ENCODE peak calls at places on chromosomes 6 and 20, in nine cellular contexts. S, P, V, H, G, C, I, Y and A are unnamed samples.

GRCh38 chr20:6489361-6490154 is 277.9 kb upstream of the BMP2 start:
- DNase-seq in Y (no peak), V (no peak), P (no peak), H (no peak), G (no peak), S (peak; percentile 89), I (no peak), C (no peak), A (no peak)

GRCh38 chr6:144460224-144461095 is 175.3 kb downstream of the UTRN start:
- DNase-seq in V (peak; percentile 48), H (no peak), C (no peak), G (no peak), S (no peak), P (no peak), Y (no peak), I (peak; percentile 80), A (no peak)

GRCh38 chr6:33199687-33200233 is 705 bp downstream of the RXRB start:
- DNase-seq in V (peak; percentile 46), H (no peak), C (peak; percentile 72), P (no peak), G (peak; percentile 46), I (peak; percentile 81), Y (no peak), S (peak; percentile 64), A (peak; percentile 89)

GRCh38 chr20:10855031-10855430 is 181.2 kb upstream of the JAG1 start:
- DNase-seq in I (no peak), G (no peak), S (no peak), P (no peak), V (no peak), C (no peak), H (no peak), Y (no peak), A (no peak)

GRCh38 chr6:111805511-111806181 is 67.6 kb downstream of the FYN start:
- DNase-seq in P (no peak), C (no peak), Y (no peak), G (peak; percentile 93), V (peak; percentile 77), I (no peak), S (peak; percentile 75), H (no peak), A (no peak)

GRCh38 chr6:137223370-137224131 is 4.4 kb upstream of the IFNGR1 start:
- DNase-seq in G (peak; percentile 92), S (peak; percentile 78), V (peak; percentile 98), Y (no peak), P (peak; percentile 69), I (no peak), C (no peak), H (no peak), A (no peak)

GRCh38 chr6:104423691-104424090 is 436.0 kb downstream of the HACE1 start:
- DNase-seq in H (no peak), V (no peak), S (no peak), I (no peak), C (no peak), G (no peak), P (no peak), Y (no peak), A (no peak)

GRCh38 chr20:11091496-11091895 is 417.7 kb upstream of the JAG1 start:
- DNase-seq in I (no peak), C (no peak), G (no peak), P (no peak), Y (no peak), V (peak; percentile 15), S (no peak), H (no peak), A (no peak)

GRCh38 chr6:162854228-162854627 is 126.5 kb downstream of the PACRG start:
- DNase-seq in Y (no peak), C (no peak), V (no peak), H (no peak), G (no peak), I (no peak), P (no peak), S (no peak), A (no peak)

GRCh38 chr6:138035070-138035469 is 72.1 kb downstream of the PERP start:
- DNase-seq in I (peak; percentile 18), H (no peak), S (no peak), Y (no peak), P (peak; percentile 41), V (no peak), G (no peak), C (no peak), A (no peak)

GRCh38 chr6:161696828-161697227 is 423.0 kb upstream of the AGPAT4 start:
- DNase-seq in P (no peak), V (peak; percentile 2), H (no peak), I (no peak), S (no peak), Y (no peak), G (no peak), C (no peak), A (no peak)

DNA sequence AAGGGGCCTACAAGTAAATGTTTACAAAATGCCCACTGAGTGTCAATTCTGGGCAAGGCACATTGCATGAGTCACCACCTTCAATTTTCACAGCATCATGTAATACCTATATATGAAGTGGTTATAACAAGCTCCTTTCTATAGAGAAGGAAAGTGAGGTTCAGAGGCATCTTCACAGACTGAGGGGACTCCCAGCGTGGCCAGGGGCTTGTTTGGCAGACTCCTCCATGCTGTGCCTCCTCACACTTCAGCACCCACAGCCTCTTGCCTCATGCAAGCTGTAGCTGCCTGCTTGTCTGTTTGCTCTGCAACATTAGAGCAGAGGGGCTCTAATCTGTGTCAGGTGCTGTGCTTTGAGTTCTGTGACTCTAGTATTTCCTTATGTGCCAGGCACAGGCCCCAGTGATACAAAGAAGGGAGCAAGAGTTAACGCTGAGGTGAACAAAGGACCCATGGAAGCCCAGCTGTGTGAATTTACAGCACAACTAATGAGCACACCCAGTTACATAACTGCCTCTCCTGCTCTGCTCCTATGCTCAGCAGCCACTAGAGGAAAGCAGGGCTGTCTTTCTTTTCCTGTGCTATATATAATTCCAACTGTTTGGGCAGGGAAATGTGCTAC is 72.3 kb downstream of the ZHX3 start:
- DNase-seq in H (no peak), V (peak; percentile 66), P (no peak), Y (no peak), I (no peak), C (no peak), S (peak; percentile 52), G (no peak), A (no peak)
- TF ChIP-seq CTCF in H (no peak), V (peak; percentile 46), P (no peak), Y (no peak), I (no peak), C (peak; percentile 15), S (peak; percentile 26), G (peak; percentile 22), A (no peak)

DNA sequence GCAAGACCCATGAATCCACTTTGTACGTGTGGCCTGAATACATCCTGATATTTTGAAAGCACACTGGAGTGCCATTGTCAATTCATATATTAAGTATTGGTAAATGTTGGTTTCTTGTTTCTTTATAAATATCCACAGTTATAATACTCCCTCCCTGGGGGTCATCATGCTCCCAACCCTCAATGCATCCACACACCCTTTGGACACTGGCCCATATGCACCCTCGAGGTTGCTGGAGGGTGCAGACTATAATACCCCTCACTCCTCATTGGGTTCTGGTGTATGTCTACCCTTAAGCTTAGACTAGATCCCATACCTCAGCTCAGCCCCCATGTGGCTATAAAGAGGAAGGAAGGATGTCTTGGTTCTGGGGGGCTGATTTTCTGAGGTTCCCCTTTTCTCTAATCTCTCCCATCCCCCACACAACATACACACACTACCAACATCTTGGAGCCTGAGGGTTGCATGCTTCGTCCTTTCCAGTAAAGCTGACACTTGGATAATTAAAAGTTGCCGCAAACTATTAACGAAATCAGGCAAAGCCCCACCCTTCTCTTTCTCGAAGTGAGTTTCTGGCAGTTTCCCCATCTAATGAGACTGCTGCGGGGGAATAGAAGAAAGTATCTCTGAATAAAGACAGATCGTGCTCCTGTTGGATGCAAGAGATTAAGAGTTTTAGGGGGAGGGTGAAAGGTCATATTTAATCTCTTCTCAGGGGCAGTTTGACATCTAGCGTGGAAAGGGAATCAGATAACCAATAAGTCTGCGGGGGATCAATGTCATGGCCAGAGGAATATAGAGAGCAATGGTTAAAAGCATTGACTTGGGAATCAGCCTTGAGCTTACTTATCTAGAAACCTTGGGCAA is 7.4 kb downstream of the PIM1 start:
- DNase-seq in I (no peak), Y (no peak), V (no peak), H (no peak), G (no peak), C (peak; percentile 58), S (no peak), P (no peak), A (no peak)
- TF ChIP-seq CTCF in I (no peak), Y (peak; percentile 11), V (peak; percentile 10), H (no peak), G (no peak), C (no peak), S (peak; percentile 2), P (no peak), A (no peak)

GRCh38 chr6:132392792-132393191 is 8.5 kb downstream of the MOXD1 start:
- DNase-seq in V (peak; percentile 52), P (no peak), H (no peak), S (no peak), Y (no peak), C (no peak), G (no peak), I (peak; percentile 49), A (no peak)
- TF ChIP-seq CTCF in V (peak; percentile 42), P (no peak), H (no peak), S (peak; percentile 19), Y (no peak), C (peak; percentile 18), G (no peak), I (peak; percentile 65), A (peak; percentile 18)

DNA sequence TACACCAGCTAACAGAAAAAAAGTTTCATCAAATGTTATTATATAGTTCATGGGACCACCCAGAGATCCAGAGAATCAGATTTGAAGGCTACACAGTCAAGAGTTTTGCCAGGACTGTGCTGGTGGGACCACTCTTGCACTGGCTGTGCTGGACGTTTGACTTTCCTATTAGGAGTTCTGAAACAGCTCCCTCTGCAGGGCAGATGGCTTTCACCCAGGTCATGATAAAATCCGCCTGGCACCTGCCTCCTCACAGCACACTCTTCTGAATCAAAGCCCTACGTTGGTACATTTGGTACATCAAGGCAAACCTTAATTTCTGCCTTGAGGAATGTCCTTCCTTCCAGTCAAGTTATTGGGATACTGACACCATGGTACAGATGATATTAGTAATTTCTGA is 302.1 kb downstream of the ZNF217 start:
- DNase-seq in P (no peak), V (no peak), G (no peak), H (no peak), Y (no peak), I (no peak), C (no peak), S (no peak), A (no peak)
- TF ChIP-seq CTCF in P (no peak), V (peak; percentile 18), G (no peak), H (no peak), Y (no peak), I (peak; percentile 19), C (no peak), S (peak; percentile 20), A (peak; percentile 25)

DNA sequence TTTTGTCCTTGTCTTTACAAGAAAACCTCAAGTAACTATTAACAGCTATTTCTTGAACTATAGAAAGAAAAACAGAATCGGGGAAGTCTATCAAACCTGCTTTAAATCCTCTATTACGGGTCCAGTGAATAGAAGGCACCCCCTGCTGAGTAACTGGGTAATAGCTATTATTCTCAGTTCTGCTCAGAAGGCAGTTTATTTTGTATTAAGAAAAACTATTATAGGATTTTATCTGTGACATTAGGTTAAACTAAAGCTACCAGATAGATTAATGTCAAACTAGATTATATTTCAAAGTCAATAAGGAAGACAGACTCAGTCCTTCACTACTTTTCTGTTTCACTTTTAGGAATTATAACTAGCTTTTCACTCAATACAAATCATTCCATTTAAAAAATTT is 93.7 kb downstream of the DST start:
- DNase-seq in V (peak; percentile 47), H (no peak), G (no peak), I (no peak), S (peak; percentile 66), P (no peak), C (no peak), Y (no peak), A (no peak)
- TF ChIP-seq CTCF in V (no peak), H (no peak), G (peak; percentile 3), I (no peak), S (peak; percentile 57), P (peak; percentile 49), C (peak; percentile 32), Y (peak; percentile 32), A (peak; percentile 39)